ENCODE peak calls at places on chromosome 4, in seven cellular contexts. H, F, G, A, X, Q and I are unnamed samples.

GRCh38 chr4:1880332-1880731 is 9.1 kb downstream of the NSD2 start:
- DNase-seq in Q (no peak), F (no peak), X (no peak), G (no peak), A (no peak), H (no peak), I (no peak)

GRCh38 chr4:161186750-161187149 is 977.0 kb downstream of the FSTL5 start:
- DNase-seq in G (no peak), H (no peak), F (no peak), Q (no peak), A (no peak), X (no peak), I (no peak)

GRCh38 chr4:107989162-107989536 is 540 bp upstream of the HADH start:
- DNase-seq in Q (no peak), A (no peak), G (no peak), H (peak), X (no peak), F (no peak), I (no peak)

GRCh38 chr4:153447175-153447887 is 18.8 kb upstream of the TMEM131L start:
- DNase-seq in X (no peak), G (no peak), A (no peak), H (no peak), Q (no peak), F (no peak), I (no peak)

GRCh38 chr4:10151182-10151581 is 34.6 kb upstream of the WDR1 start:
- DNase-seq in F (no peak), H (no peak), G (no peak), A (no peak), X (no peak), Q (peak), I (no peak)

GRCh38 chr4:148998719-148999118 is 556.5 kb upstream of the NR3C2 start:
- DNase-seq in G (no peak), F (no peak), H (no peak), A (no peak), Q (peak), X (no peak), I (peak)

GRCh38 chr4:41719417-41719816 is 29.1 kb downstream of the PHOX2B start:
- DNase-seq in H (no peak), A (no peak), F (no peak), Q (no peak), G (no peak), X (no peak), I (no peak)

GRCh38 chr4:168765726-168766125 is 244.3 kb downstream of the CBR4 start:
- DNase-seq in H (no peak), A (no peak), G (no peak), F (peak), X (no peak), Q (no peak), I (peak)

GRCh38 chr4:8533274-8533865 is 46.8 kb upstream of the GPR78 start:
- DNase-seq in Q (no peak), G (no peak), H (no peak), A (no peak), F (no peak), X (no peak), I (no peak)

GRCh38 chr4:26343041-26343403 is 22.2 kb downstream of the RBPJ start:
- DNase-seq in H (no peak), F (no peak), Q (no peak), A (no peak), X (no peak), G (no peak), I (no peak)

GRCh38 chr4:89308161-89308500 is 531 bp upstream of the GPRIN3 start:
- DNase-seq in Q (no peak), F (no peak), H (no peak), A (no peak), X (no peak), G (no peak), I (no peak)

GRCh38 chr4:113368056-113368455 is 318.6 kb downstream of the ANK2 start:
- DNase-seq in X (no peak), F (no peak), H (no peak), G (no peak), Q (no peak), A (no peak), I (peak)

GRCh38 chr4:139214039-139214534 is 37.1 kb upstream of the ELF2 start:
- DNase-seq in A (no peak), H (no peak), F (peak), G (no peak), Q (peak), X (no peak), I (no peak)

GRCh38 chr4:76277667-76278066 is 26.1 kb downstream of the FAM47E start:
- DNase-seq in A (no peak), X (no peak), H (no peak), F (no peak), Q (no peak), G (no peak), I (no peak)

GRCh38 chr4:6568689-6569332 is 6.2 kb upstream of the MAN2B2 start:
- DNase-seq in G (no peak), X (no peak), F (no peak), Q (no peak), A (no peak), H (no peak), I (peak)

GRCh38 chr4:84319124-84319523 is 180.0 kb downstream of the NKX6-1 start:
- DNase-seq in Q (no peak), F (no peak), H (no peak), X (no peak), A (no peak), G (no peak), I (peak)

GRCh38 chr4:107721436-107722090 is 1.5 kb upstream of the PAPSS1 start:
- DNase-seq in F (no peak), A (no peak), Q (peak), G (peak), X (no peak), H (peak), I (no peak)

GRCh38 chr4:95428216-95429085 is 120.3 kb downstream of the UNC5C start:
- DNase-seq in X (no peak), G (no peak), Q (no peak), F (no peak), A (no peak), H (no peak), I (no peak)

GRCh38 chr4:19158451-19158850 is 1093.3 kb upstream of the SLIT2 start:
- DNase-seq in Q (no peak), G (no peak), A (no peak), F (no peak), X (no peak), H (no peak), I (no peak)